ENCODE peak calls at places on chromosomes 5 and 9, in five cellular contexts. One of them, this sample, is unnamed.

GRCh38 chr9:1154739-1155138 is 104.6 kb downstream of the DMRT2 start:
- DNase-seq in astrocyte of the spinal cord: peak
- DNase-seq in heart right ventricle: no peak
- DNase-seq in psoas muscle: no peak
- DNase-seq in fibroblast of villous mesenchyme: no peak
- DNase-seq in this sample: peak

GRCh38 chr5:3301316-3301715 is 294.3 kb upstream of the IRX1 start:
- DNase-seq in astrocyte of the spinal cord: no peak
- DNase-seq in heart right ventricle: no peak
- DNase-seq in psoas muscle: no peak
- DNase-seq in fibroblast of villous mesenchyme: no peak
- DNase-seq in this sample: no peak

GRCh38 chr9:14320272-14321245 is 6.6 kb upstream of the NFIB start:
- DNase-seq in astrocyte of the spinal cord: peak
- DNase-seq in heart right ventricle: no peak
- DNase-seq in psoas muscle: no peak
- DNase-seq in fibroblast of villous mesenchyme: peak
- DNase-seq in this sample: peak

GRCh38 chr9:124285903-124286291 is 28.1 kb downstream of the NEK6 start:
- DNase-seq in astrocyte of the spinal cord: peak
- DNase-seq in heart right ventricle: peak
- DNase-seq in psoas muscle: peak
- DNase-seq in fibroblast of villous mesenchyme: peak
- DNase-seq in this sample: peak

GRCh38 chr5:14201325-14202061 is 58.4 kb downstream of the TRIO start:
- DNase-seq in astrocyte of the spinal cord: peak
- DNase-seq in heart right ventricle: no peak
- DNase-seq in psoas muscle: no peak
- DNase-seq in fibroblast of villous mesenchyme: peak
- DNase-seq in this sample: no peak

GRCh38 chr5:120564013-120564412 is 99.9 kb downstream of the PRR16 start:
- DNase-seq in astrocyte of the spinal cord: no peak
- DNase-seq in heart right ventricle: no peak
- DNase-seq in psoas muscle: no peak
- DNase-seq in fibroblast of villous mesenchyme: no peak
- DNase-seq in this sample: no peak

GRCh38 chr5:146894763-146895521 is 16.4 kb upstream of the PPP2R2B start:
- DNase-seq in astrocyte of the spinal cord: peak
- DNase-seq in heart right ventricle: no peak
- DNase-seq in psoas muscle: no peak
- DNase-seq in fibroblast of villous mesenchyme: no peak
- DNase-seq in this sample: no peak

GRCh38 chr5:179304466-179304865 is 40.8 kb downstream of the ADAMTS2 start:
- DNase-seq in astrocyte of the spinal cord: peak
- DNase-seq in heart right ventricle: no peak
- DNase-seq in psoas muscle: no peak
- DNase-seq in fibroblast of villous mesenchyme: peak
- DNase-seq in this sample: peak

GRCh38 chr9:30978000-30978399 is 1406.4 kb upstream of the ACO1 start:
- DNase-seq in astrocyte of the spinal cord: no peak
- DNase-seq in heart right ventricle: no peak
- DNase-seq in psoas muscle: no peak
- DNase-seq in fibroblast of villous mesenchyme: no peak
- DNase-seq in this sample: no peak

GRCh38 chr5:126499742-126500396 is 76.7 kb downstream of the GRAMD2B start:
- DNase-seq in astrocyte of the spinal cord: no peak
- DNase-seq in heart right ventricle: no peak
- DNase-seq in psoas muscle: no peak
- DNase-seq in fibroblast of villous mesenchyme: no peak
- DNase-seq in this sample: no peak

GRCh38 chr5:18329346-18329745 is 695.1 kb downstream of the TAF11L14 start:
- DNase-seq in astrocyte of the spinal cord: peak
- DNase-seq in heart right ventricle: no peak
- DNase-seq in psoas muscle: no peak
- DNase-seq in fibroblast of villous mesenchyme: peak
- DNase-seq in this sample: no peak

GRCh38 chr9:121541945-121542344 is 42.3 kb upstream of the GGTA1 start:
- DNase-seq in astrocyte of the spinal cord: no peak
- DNase-seq in heart right ventricle: peak
- DNase-seq in psoas muscle: no peak
- DNase-seq in fibroblast of villous mesenchyme: no peak
- DNase-seq in this sample: no peak

GRCh38 chr5:116651653-116652052 is 77.0 kb upstream of the SEMA6A start:
- DNase-seq in astrocyte of the spinal cord: no peak
- DNase-seq in heart right ventricle: no peak
- DNase-seq in psoas muscle: no peak
- DNase-seq in fibroblast of villous mesenchyme: no peak
- DNase-seq in this sample: no peak
- H3K4me3 ChIP-seq in astrocyte of the spinal cord: no peak
- H3K4me3 ChIP-seq in heart right ventricle: no peak
- H3K4me3 ChIP-seq in psoas muscle: no peak
- H3K4me3 ChIP-seq in fibroblast of villous mesenchyme: no peak
- H3K4me3 ChIP-seq in this sample: no peak

DNA sequence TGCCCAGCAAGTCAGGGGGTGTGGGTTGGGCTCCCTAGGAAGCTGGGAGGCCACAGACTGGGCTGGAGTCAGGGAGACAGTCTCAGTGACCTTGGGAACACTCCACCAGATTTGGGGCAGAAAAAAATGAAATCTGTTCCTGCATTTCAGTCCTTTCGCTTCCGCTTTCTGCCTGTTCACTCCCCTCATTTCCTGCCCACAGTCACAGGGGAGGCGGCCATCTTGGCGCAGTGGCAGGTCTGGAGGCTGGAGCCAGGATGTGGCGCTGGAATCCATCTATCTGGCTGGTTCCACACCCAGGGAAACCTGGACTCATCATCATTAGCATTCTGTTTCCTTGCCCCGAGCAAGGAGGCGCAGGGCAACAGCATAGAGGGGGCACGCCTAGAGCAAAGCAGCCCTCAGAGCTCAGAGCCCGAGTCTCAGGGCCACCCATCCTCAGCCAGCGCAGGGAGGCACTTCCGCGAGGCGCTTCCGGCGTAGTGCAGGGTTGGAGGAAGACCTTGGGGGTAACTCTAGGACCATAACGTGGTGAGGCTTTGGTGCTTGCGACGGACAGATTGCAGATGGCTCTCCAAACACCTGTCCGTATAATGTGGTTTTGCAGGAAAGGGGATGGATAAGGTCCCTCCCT is 86.3 kb upstream of the HSPA9 start:
- DNase-seq in astrocyte of the spinal cord: no peak
- DNase-seq in heart right ventricle: no peak
- DNase-seq in psoas muscle: no peak
- DNase-seq in fibroblast of villous mesenchyme: no peak
- DNase-seq in this sample: no peak
- TF ChIP-seq CTCF in astrocyte of the spinal cord: no peak
- TF ChIP-seq CTCF in heart right ventricle: no peak
- TF ChIP-seq CTCF in psoas muscle: no peak
- TF ChIP-seq CTCF in fibroblast of villous mesenchyme: no peak
- TF ChIP-seq CTCF in this sample: no peak

GRCh38 chr9:5957166-5957565 is 58.3 kb downstream of the RANBP6 start:
- DNase-seq in astrocyte of the spinal cord: no peak
- DNase-seq in heart right ventricle: no peak
- DNase-seq in psoas muscle: no peak
- DNase-seq in fibroblast of villous mesenchyme: no peak
- DNase-seq in this sample: no peak
- H3K4me3 ChIP-seq in astrocyte of the spinal cord: no peak
- H3K4me3 ChIP-seq in heart right ventricle: no peak
- H3K4me3 ChIP-seq in psoas muscle: no peak
- H3K4me3 ChIP-seq in fibroblast of villous mesenchyme: no peak
- H3K4me3 ChIP-seq in this sample: no peak

GRCh38 chr9:128899566-128900322 is 17.8 kb downstream of the LRRC8A start:
- DNase-seq in astrocyte of the spinal cord: no peak
- DNase-seq in heart right ventricle: no peak
- DNase-seq in psoas muscle: no peak
- DNase-seq in fibroblast of villous mesenchyme: no peak
- DNase-seq in this sample: peak
- TF ChIP-seq CTCF in astrocyte of the spinal cord: no peak
- TF ChIP-seq CTCF in heart right ventricle: no peak
- TF ChIP-seq CTCF in psoas muscle: no peak
- TF ChIP-seq CTCF in fibroblast of villous mesenchyme: no peak
- TF ChIP-seq CTCF in this sample: no peak

GRCh38 chr5:93070938-93071337 is 510.1 kb downstream of the NR2F1-AS1 start:
- DNase-seq in astrocyte of the spinal cord: no peak
- DNase-seq in heart right ventricle: no peak
- DNase-seq in psoas muscle: no peak
- DNase-seq in fibroblast of villous mesenchyme: no peak
- DNase-seq in this sample: no peak
- H3K4me3 ChIP-seq in astrocyte of the spinal cord: no peak
- H3K4me3 ChIP-seq in heart right ventricle: no peak
- H3K4me3 ChIP-seq in psoas muscle: no peak
- H3K4me3 ChIP-seq in fibroblast of villous mesenchyme: no peak
- H3K4me3 ChIP-seq in this sample: no peak

GRCh38 chr5:103223031-103223955 is 35.3 kb upstream of the MACIR start:
- DNase-seq in astrocyte of the spinal cord: no peak
- DNase-seq in heart right ventricle: no peak
- DNase-seq in psoas muscle: no peak
- DNase-seq in fibroblast of villous mesenchyme: no peak
- DNase-seq in this sample: no peak
- TF ChIP-seq CTCF in astrocyte of the spinal cord: no peak
- TF ChIP-seq CTCF in heart right ventricle: no peak
- TF ChIP-seq CTCF in psoas muscle: no peak
- TF ChIP-seq CTCF in fibroblast of villous mesenchyme: no peak
- TF ChIP-seq CTCF in this sample: no peak